ENCODE peak calls at places on chromosome 20, in nine cellular contexts. K is adrenal gland, H is HCT116, P is IMR-90, Q is right cardiac atrium, D is kidney, T is transverse colon, A is heart left ventricle, E is small intestine. F is an unnamed sample. For H3K4me1, the result is how much of the 10 kb centered on the place peaks cover.

GRCh38 chr20:17841751-17842191 is 126.8 kb downstream of the SNX5 start:
- DNase-seq in A (peak), K (peak), P (peak), D (no peak), Q (peak), E (no peak), H (no peak), T (no peak), F (no peak)

GRCh38 chr20:60035486-60035885 is 77.3 kb downstream of the CDH26 start:
- DNase-seq in A (no peak), P (no peak), D (no peak), K (no peak), H (no peak), T (no peak), E (no peak), Q (no peak), F (no peak)

GRCh38 chr20:17505664-17506517 is 25.3 kb downstream of the BFSP1 start:
- DNase-seq in A (no peak), H (no peak), D (peak), T (no peak), E (peak), K (no peak), Q (no peak), P (peak), F (no peak)

GRCh38 chr20:41268917-41269652 is 48.4 kb downstream of the ZHX3 start:
- DNase-seq in D (no peak), H (no peak), A (no peak), E (no peak), Q (no peak), P (no peak), T (no peak), K (no peak), F (no peak)

GRCh38 chr20:48773837-48774418 is 53.9 kb downstream of the PREX1 start:
- DNase-seq in H (no peak), K (peak), T (peak), A (peak), P (no peak), E (no peak), D (no peak), Q (no peak), F (no peak)

GRCh38 chr20:63153254-63154221 is 62.4 kb downstream of the YTHDF1 start:
- DNase-seq in A (no peak), K (no peak), Q (peak), P (no peak), E (no peak), H (no peak), T (no peak), D (peak), F (no peak)

GRCh38 chr20:38799248-38799647 is 6.2 kb upstream of the PPP1R16B start:
- DNase-seq in Q (no peak), P (no peak), A (peak), K (peak), T (no peak), D (no peak), H (no peak), E (no peak), F (no peak)

GRCh38 chr20:17648782-17649730 is 33.0 kb downstream of the RRBP1 start:
- DNase-seq in K (peak), P (no peak), Q (peak), D (no peak), E (peak), A (no peak), T (peak), H (no peak), F (peak)

GRCh38 chr20:37276494-37277252 is 12.8 kb upstream of the MANBAL start:
- DNase-seq in K (peak), E (peak), T (peak), H (no peak), A (peak), P (peak), Q (peak), D (no peak), F (peak)

GRCh38 chr20:53292347-53292746 is 301.3 kb downstream of the ZNF217 start:
- DNase-seq in K (no peak), E (no peak), H (no peak), P (no peak), D (no peak), T (no peak), A (no peak), Q (no peak), F (no peak)

GRCh38 chr20:40953856-40954255 is 74.8 kb upstream of the TOP1 start:
- DNase-seq in H (no peak), E (no peak), T (no peak), K (peak), P (peak), A (no peak), D (no peak), Q (no peak), F (no peak)

GRCh38 chr20:6705920-6706500 is 61.5 kb upstream of the BMP2 start:
- DNase-seq in T (no peak), Q (no peak), H (no peak), K (no peak), P (no peak), A (no peak), D (no peak), E (peak), F (no peak)

GRCh38 chr20:8812818-8813217 is 256.1 kb upstream of the PLCB4 start:
- DNase-seq in K (peak), D (peak), Q (no peak), T (no peak), E (no peak), A (peak), H (no peak), P (no peak), F (no peak)

GRCh38 chr20:48769111-48769879 is 58.5 kb downstream of the PREX1 start:
- DNase-seq in K (no peak), P (no peak), Q (no peak), T (no peak), H (no peak), A (no peak), E (peak), D (no peak), F (no peak)

GRCh38 chr20:2750343-2751251 is 49.8 kb downstream of the CPXM1 start:
- DNase-seq in P (peak), H (no peak), Q (peak), E (peak), D (peak), T (peak), A (peak), K (peak), F (no peak)

GRCh38 chr20:63156221-63156671 is 59.7 kb downstream of the YTHDF1 start:
- DNase-seq in P (no peak), Q (peak), D (peak), H (no peak), A (peak), E (no peak), T (no peak), K (no peak), F (peak)

GRCh38 chr20:5608104-5608447 is 142.1 kb upstream of the SHLD1 start:
- DNase-seq in T (no peak), K (no peak), A (no peak), Q (no peak), E (no peak), P (no peak), D (no peak), H (no peak), F (no peak)

GRCh38 chr20:5222919-5223634 is 93.7 kb downstream of the PROKR2 start:
- DNase-seq in H (peak), D (no peak), T (peak), P (peak), K (peak), E (peak), A (peak), Q (peak), F (no peak)

GRCh38 chr20:669573-669972 is 6.0 kb downstream of the SCRT2 start:
- DNase-seq in A (peak), H (no peak), Q (peak), P (no peak), T (no peak), E (no peak), D (peak), K (no peak), F (no peak)

GRCh38 chr20:59948828-59949720 is 8.9 kb downstream of the FAM217B start:
- DNase-seq in Q (no peak), H (peak), T (no peak), P (peak), D (no peak), E (peak), A (no peak), K (no peak), F (no peak)

GRCh38 chr20:53608071-53608455 is 14.4 kb upstream of the ZNF217 start:
- DNase-seq in E (no peak), H (no peak), T (no peak), Q (no peak), P (no peak), A (no peak), K (no peak), D (no peak), F (no peak)

GRCh38 chr20:36827541-36828279 is 48.2 kb upstream of the TLDC2 start:
- DNase-seq in K (peak), T (no peak), Q (peak), P (no peak), E (peak), A (peak), H (no peak), D (no peak), F (no peak)

DNA sequence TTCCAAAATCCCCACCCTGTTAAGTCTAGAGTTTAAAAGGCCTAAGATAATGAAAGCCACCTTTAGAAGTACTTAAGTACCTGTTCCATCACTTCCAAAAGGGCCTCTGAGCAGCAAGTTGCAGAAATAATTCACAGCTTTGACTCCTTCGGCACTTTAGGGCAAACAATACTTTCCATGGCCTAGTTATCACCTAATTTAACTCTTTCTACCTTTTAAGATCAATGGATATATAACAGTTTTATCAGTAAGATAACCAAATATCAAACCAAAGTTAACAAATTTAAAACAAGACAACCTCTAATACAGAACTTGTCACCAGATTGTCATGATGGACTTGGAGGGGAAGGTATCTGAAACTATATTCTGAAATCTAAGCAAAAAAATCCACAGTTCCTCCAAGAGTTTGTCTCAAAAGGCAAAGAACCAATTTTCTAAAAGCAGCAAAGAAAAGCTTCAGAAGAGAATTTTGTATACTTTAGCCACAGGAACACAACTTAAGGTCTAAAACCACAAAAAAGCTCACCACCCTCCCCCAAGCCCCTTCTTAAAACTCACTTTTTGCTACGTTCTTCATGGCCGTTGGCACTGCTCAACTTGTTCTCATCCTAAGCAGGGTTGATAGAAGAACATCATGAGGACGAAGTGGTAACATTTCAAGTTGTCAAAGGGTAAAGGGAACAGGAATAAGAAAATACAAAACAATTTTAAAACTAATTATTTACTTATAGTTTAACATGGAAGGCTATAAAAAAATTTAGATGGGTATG is 3.5 kb downstream of the RBM39 start:
- DNase-seq in E (no peak), P (no peak), T (no peak), H (no peak), A (no peak), Q (no peak), D (no peak), K (no peak), F (no peak)
- H3K4me3 ChIP-seq in E (no peak), P (no peak), T (no peak), H (no peak), A (no peak), Q (no peak), D (no peak), K (no peak), F (peak)

GRCh38 chr20:19828233-19828632 is 70.2 kb downstream of the RIN2 start:
- DNase-seq in A (no peak), T (no peak), K (no peak), D (no peak), H (peak), Q (no peak), E (no peak), P (peak), F (no peak)

GRCh38 chr20:19826179-19826914 is 68.3 kb downstream of the RIN2 start:
- DNase-seq in K (no peak), T (no peak), P (no peak), H (no peak), E (no peak), Q (no peak), A (no peak), D (no peak), F (no peak)

GRCh38 chr20:19824861-19825260 is 66.8 kb downstream of the RIN2 start:
- DNase-seq in Q (no peak), E (no peak), P (peak), A (no peak), H (no peak), K (no peak), D (no peak), T (no peak), F (no peak)

GRCh38 chr20:19830351-19830750 is 72.3 kb downstream of the RIN2 start:
- DNase-seq in D (no peak), E (no peak), K (no peak), Q (no peak), H (no peak), A (no peak), P (peak), T (no peak), F (no peak)

DNA sequence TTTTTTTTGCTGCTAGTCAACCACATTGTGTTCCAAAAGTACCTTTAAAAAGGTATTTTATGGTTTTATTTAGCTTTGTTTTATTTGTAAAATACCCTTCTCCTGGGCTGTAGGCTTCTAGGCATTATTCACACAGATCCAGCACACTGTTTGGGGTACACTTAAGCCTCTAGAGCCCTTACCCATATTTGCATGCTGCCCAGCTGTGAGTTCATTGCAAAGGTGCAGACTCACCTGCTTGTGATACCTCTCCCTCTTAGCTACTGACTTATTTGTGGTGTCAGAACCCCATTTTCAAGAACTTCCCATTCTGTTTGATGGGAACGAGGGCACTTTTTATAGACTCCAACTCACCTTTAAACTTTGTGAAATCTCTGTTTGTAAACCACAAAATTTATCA is 69.8 kb downstream of the RIN2 start:
- DNase-seq in D (no peak), E (no peak), K (no peak), H (no peak), P (no peak), A (no peak), Q (no peak), T (no peak), F (no peak)
- H3K4me1 ChIP-seq in D (under half), E (under half), K (under half), H (under half), P (under half), A (under half), Q (under half), T (under half), F (under half)

GRCh38 chr20:50012282-50013263 is 29.8 kb downstream of the SNAI1 start:
- DNase-seq in H (no peak), P (no peak), T (peak), K (no peak), E (no peak), A (no peak), D (no peak), Q (no peak), F (no peak)
- H3K27ac ChIP-seq in H (no peak), P (no peak), T (no peak), K (no peak), E (no peak), A (no peak), D (no peak), Q (no peak), F (no peak)

GRCh38 chr20:3781153-3781910 is at the start of gene SPEF1:
- DNase-seq in D (peak), Q (peak), A (peak), H (peak), K (peak), T (peak), P (peak), E (peak), F (peak)
- H3K4me3 ChIP-seq in D (peak), Q (peak), A (peak), H (peak), K (no peak), T (no peak), P (peak), E (no peak), F (no peak)

DNA sequence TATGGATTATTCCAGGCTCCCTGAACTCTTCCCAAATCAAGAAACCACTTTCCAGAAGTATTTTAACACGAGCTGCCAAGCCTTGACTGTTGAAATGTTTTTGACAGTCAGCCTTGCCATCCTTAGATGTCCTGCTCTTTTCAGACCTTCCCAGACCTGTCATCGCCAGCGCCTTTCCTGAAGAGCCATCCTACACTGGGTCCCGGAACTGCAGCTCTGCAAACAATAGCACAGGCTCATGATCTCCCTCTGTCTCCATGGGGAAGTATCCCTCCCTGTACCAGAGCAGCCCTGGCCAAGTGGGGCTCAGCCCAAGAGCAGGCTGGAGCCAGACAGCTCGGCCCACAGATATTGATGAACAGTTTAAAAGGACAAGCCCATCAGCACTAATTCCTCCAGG is 136.4 kb upstream of the CDH4 start:
- DNase-seq in E (no peak), Q (no peak), A (peak), T (no peak), H (no peak), D (no peak), K (no peak), P (no peak), F (no peak)
- H3K4me1 ChIP-seq in E (under half), Q (under half), A (under half), T (under half), H (under half), D (under half), K (under half), P (under half), F (under half)

GRCh38 chr20:31522756-31523155 is 8.5 kb downstream of the HM13 start:
- DNase-seq in Q (no peak), P (no peak), D (no peak), H (no peak), K (no peak), A (no peak), E (no peak), T (no peak), F (no peak)
- H3K27ac ChIP-seq in Q (no peak), P (no peak), D (no peak), H (no peak), K (no peak), A (peak), E (no peak), T (no peak), F (no peak)

DNA sequence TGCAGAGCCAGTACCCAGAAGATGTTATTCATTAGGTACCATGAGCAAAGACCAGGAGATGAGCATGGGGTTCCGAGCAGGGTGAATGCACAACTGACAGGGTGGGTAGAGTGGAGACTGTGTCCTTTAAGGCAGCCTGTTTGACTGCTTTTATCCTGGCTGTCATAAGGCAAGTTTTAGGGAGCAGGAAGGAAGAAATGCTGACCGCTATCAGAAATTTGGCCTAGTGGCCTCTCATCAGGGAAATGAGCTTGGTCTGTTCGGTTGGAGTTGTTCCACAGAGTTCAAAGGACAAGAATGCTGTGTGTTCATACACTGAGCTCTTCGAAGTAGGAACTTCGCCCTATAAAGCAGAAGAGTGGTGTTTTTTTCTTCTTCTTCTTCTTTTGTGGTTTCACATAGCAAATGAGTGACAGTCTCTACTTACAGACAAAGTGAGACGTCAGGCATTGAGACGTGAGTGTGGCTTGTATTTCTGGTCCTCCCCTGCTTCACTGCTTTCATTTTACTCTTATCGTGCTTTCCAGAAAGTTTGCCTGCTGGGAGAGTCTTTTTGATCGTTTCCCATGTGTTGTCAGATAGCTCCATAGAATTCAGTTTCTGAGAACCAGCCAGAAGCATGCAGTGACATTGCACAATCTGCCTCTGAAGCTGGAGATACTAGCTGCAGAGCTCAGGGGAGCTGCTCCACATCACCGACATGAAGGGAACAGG is at the start of gene CASS4:
- DNase-seq in E (peak), Q (no peak), D (no peak), A (no peak), H (no peak), T (no peak), P (peak), K (no peak), F (no peak)
- H3K4me3 ChIP-seq in E (no peak), Q (peak), D (peak), A (peak), H (no peak), T (no peak), P (peak), K (no peak), F (no peak)

GRCh38 chr20:56409946-56410345 is 2.1 kb upstream of the CASS4 start:
- DNase-seq in E (no peak), H (no peak), A (no peak), K (no peak), Q (no peak), T (no peak), P (no peak), D (no peak), F (no peak)
- H3K4me1 ChIP-seq in E (under half), H (under half), A (under half), K (under half), Q (under half), T (under half), P (under half), D (under half), F (under half)